ENCODE peak calls at places on chromosomes 3 and 15, in four cellular contexts. U, D, H and L are unnamed samples.

GRCh38 chr3:115325539-115325938 is 178.5 kb upstream of the ZBTB20 start:
- DNase-seq in U (no peak), D (peak; percentile 39), H (no peak), L (peak; percentile 65)

GRCh38 chr3:83403927-83404326 is 1554.9 kb upstream of the CADM2 start:
- DNase-seq in U (no peak), D (no peak), H (no peak), L (no peak)

GRCh38 chr3:127399154-127399553 is 111.3 kb upstream of the PRR20G start:
- DNase-seq in U (no peak), D (no peak), H (no peak), L (no peak)

GRCh38 chr3:171283248-171284222 is 176.7 kb downstream of the TNIK start:
- DNase-seq in U (no peak), D (no peak), H (no peak), L (no peak)

GRCh38 chr15:92638291-92638708 is 17.3 kb downstream of the FAM174B start:
- DNase-seq in U (no peak), D (no peak), H (no peak), L (no peak)

GRCh38 chr15:88604381-88604951 is 16.7 kb upstream of the AEN start:
- DNase-seq in U (no peak), D (no peak), H (no peak), L (no peak)

GRCh38 chr3:33067484-33067883 is 29.5 kb downstream of the GLB1 start:
- DNase-seq in U (no peak), D (no peak), H (no peak), L (no peak)

GRCh38 chr3:142318331-142318730 is 92.9 kb upstream of the GK5 start:
- DNase-seq in U (no peak), D (no peak), H (no peak), L (no peak)

GRCh38 chr15:63023351-63023945 is 19.1 kb upstream of the TPM1 start:
- DNase-seq in U (no peak), D (peak; percentile 63), H (no peak), L (no peak)

GRCh38 chr3:64242435-64242834 is 17.2 kb upstream of the PRICKLE2 start:
- DNase-seq in U (no peak), D (no peak), H (no peak), L (no peak)

GRCh38 chr15:48966595-48967301 is 3.0 kb upstream of the SHC4 start:
- DNase-seq in U (no peak), D (peak; percentile 82), H (no peak), L (no peak)

GRCh38 chr3:185960518-185961288 is 22.9 kb upstream of the TRA2B start:
- DNase-seq in U (no peak), D (no peak), H (no peak), L (no peak)

GRCh38 chr3:124492824-124493223 is 237.4 kb upstream of the UMPS start:
- DNase-seq in U (no peak), D (peak; percentile 68), H (no peak), L (peak; percentile 83)

GRCh38 chr3:126511291-126511690 is 6.3 kb downstream of the UROC1 start:
- DNase-seq in U (no peak), D (no peak), H (no peak), L (no peak)

GRCh38 chr3:136075816-136076215 is 110.3 kb downstream of the PPP2R3A start:
- DNase-seq in U (no peak), D (no peak), H (no peak), L (no peak)

GRCh38 chr3:160226740-160227048 is 1.5 kb downstream of the C3orf80 start:
- DNase-seq in U (no peak), D (no peak), H (no peak), L (no peak)

GRCh38 chr3:49616491-49616941 is 57.6 kb upstream of the APEH start:
- DNase-seq in U (no peak), D (no peak), H (no peak), L (no peak)

GRCh38 chr15:38062679-38063078 is 128.2 kb downstream of the TMCO5A start:
- DNase-seq in U (no peak), D (no peak), H (no peak), L (no peak)

GRCh38 chr15:37134699-37135131 is 34.4 kb upstream of the MEIS2 start:
- DNase-seq in U (no peak), D (peak; percentile 10), H (no peak), L (peak; percentile 64)

GRCh38 chr15:90104551-90104950 is 2.3 kb upstream of the IDH2 start:
- DNase-seq in U (no peak), D (no peak), H (no peak), L (no peak)

GRCh38 chr3:152589644-152590043 is 245.3 kb upstream of the P2RY1 start:
- DNase-seq in U (no peak), D (no peak), H (no peak), L (no peak)